ENCODE peak calls at places on chromosomes 4 and X, in five cellular contexts. T is CD8-positive, alpha-beta T cell; B is GM12865; F is thyroid gland; X is heart right ventricle. S is an unnamed sample.

GRCh38 chrX:109373468-109373867 is 108.4 kb downstream of the GUCY2F start:
- DNase-seq in T (no peak), F (no peak), B (no peak), X (no peak), S (no peak)

GRCh38 chr4:17241835-17242234 is 270.1 kb downstream of the QDPR start:
- DNase-seq in T (no peak), B (no peak), X (no peak), F (no peak), S (no peak)

GRCh38 chrX:136812286-136812685 is 31.6 kb upstream of the ARHGEF6 start:
- DNase-seq in F (no peak), X (no peak), B (no peak), T (no peak), S (no peak)

GRCh38 chr4:109673303-109673702 is 29.9 kb downstream of the CASP6 start:
- DNase-seq in T (no peak), B (no peak), X (no peak), F (no peak), S (no peak)

GRCh38 chr4:79852305-79852730 is 220.7 kb downstream of the ANTXR2 start:
- DNase-seq in X (no peak), B (no peak), T (no peak), F (peak), S (no peak)

GRCh38 chrX:8036914-8037313 is 109.7 kb upstream of the PNPLA4 start:
- DNase-seq in X (no peak), T (no peak), F (no peak), B (no peak), S (no peak)

GRCh38 chrX:130120746-130121504 is 10.6 kb upstream of the ELF4 start:
- DNase-seq in F (peak), B (peak), X (peak), T (peak), S (peak)

GRCh38 chr4:37601527-37601926 is 84.6 kb downstream of the RELL1 start:
- DNase-seq in F (no peak), B (no peak), T (no peak), X (no peak), S (no peak)

GRCh38 chrX:120452131-120452530 is 17.0 kb downstream of the LAMP2 start:
- DNase-seq in F (no peak), B (peak), T (no peak), X (no peak), S (no peak)

GRCh38 chrX:118349188-118349587 is 3.3 kb downstream of the WDR44 start:
- DNase-seq in B (no peak), F (no peak), X (no peak), T (no peak), S (no peak)

GRCh38 chr4:153594208-153594607 is 89.9 kb upstream of the TLR2 start:
- DNase-seq in X (no peak), B (no peak), F (no peak), T (no peak), S (no peak)

DNA sequence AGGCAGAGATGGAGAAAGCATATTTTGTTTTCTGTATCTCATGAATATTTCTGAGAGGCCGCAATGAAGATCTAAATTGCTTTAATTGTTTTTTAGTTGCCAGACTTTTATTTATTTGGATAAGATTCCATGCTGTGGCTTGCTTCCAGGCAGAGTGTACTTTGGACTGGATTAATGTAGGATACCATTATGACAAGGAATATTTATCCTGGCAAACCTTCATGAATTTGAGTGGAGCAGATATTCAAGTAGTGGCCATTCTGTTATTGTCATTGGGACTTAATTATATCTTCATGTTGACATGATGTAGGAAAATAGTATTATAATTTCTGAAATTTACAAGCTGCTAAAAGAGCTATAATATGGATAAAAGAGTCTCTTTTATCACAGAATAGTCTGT is 182.9 kb downstream of the C4orf33 start:
- DNase-seq in F (no peak), X (no peak), T (no peak), B (no peak), S (no peak)
- TF ChIP-seq CTCF in F (no peak), X (no peak), T (no peak), B (no peak), S (no peak)

GRCh38 chr4:10143171-10143570 is 26.6 kb upstream of the WDR1 start:
- DNase-seq in T (no peak), X (no peak), F (no peak), B (no peak), S (no peak)

GRCh38 chr4:10144479-10144878 is 27.9 kb upstream of the WDR1 start:
- DNase-seq in T (no peak), B (no peak), F (no peak), X (no peak), S (no peak)

GRCh38 chr4:10139518-10139917 is 22.9 kb upstream of the WDR1 start:
- DNase-seq in F (no peak), B (no peak), T (no peak), X (no peak), S (no peak)

GRCh38 chr4:10144971-10145370 is 28.4 kb upstream of the WDR1 start:
- DNase-seq in T (no peak), B (no peak), F (no peak), X (no peak), S (no peak)

DNA sequence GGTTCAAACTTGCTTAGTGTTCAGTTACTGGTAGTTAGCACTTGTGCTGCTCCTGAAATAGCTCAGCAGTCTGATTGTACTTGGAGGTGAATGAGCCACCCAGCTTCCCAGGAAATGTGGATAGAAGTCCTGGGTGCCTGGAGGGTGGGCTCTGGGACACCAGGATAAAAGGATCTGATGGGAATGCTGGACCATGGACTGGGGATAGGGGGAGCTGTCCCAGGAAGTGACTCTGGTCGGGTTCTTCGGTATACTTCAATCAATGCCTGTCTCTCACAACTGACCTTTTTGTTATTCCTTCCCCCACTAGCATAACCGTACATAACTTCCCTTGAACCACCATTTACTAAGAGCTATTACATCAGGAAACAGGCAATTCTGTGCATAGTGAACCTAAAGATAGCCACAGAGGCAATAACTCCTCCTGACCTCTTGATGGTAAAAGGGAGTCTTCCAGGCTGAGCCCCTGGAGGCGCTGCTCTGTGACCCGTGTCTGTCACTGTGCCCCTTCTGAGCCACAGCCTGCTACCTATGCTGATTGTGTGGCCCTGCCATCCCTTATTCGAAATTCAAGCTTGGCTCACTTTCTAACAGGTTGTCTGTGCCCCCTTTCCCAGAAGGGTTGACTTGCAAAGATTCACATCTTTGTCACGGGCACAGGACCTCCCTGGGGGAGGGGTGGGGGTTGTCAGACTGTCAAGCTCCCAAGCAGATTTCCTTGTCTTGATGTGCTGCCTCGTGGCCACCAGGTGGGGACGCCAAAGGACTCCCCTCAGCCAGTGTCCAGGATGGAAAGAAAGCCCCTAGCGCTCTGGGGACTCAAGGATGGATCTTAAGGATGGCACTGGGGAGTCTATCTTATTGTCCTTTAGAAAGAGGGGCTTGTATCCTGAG is 24.5 kb upstream of the WDR1 start:
- DNase-seq in B (no peak), X (no peak), T (no peak), F (no peak), S (no peak)
- TF ChIP-seq CTCF in B (no peak), X (no peak), T (no peak), F (no peak), S (no peak)

GRCh38 chrX:26915064-26915463 is 548.1 kb downstream of the PPP4R3C start:
- DNase-seq in X (no peak), B (no peak), F (no peak), T (no peak), S (no peak)

GRCh38 chrX:26922278-26922677 is 540.9 kb downstream of the PPP4R3C start:
- DNase-seq in X (no peak), B (no peak), F (no peak), T (no peak), S (no peak)

GRCh38 chrX:26914232-26914631 is 548.9 kb downstream of the PPP4R3C start:
- DNase-seq in T (no peak), F (no peak), X (no peak), B (no peak), S (no peak)

DNA sequence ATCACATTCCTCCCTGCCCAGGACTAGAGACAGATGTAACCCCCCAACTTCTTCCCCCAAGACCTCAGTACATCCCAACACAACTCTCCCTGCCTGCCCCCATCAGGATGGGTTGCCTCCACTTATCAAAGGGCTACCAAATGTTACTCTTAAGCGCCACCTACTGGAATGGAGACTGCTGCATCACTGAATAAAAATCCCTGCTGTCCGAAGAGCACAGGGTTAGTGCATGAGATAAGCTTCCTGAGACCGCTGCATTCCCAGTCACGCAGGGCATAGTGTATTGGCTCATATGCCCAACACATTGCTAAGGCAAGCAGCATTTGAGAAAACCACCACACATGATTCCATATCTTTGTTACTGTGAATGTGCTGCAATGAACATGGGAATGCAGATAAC is 544.5 kb downstream of the PPP4R3C start:
- DNase-seq in F (no peak), T (no peak), X (no peak), B (peak), S (no peak)
- TF ChIP-seq CTCF in F (no peak), T (no peak), X (no peak), B (peak), S (no peak)

DNA sequence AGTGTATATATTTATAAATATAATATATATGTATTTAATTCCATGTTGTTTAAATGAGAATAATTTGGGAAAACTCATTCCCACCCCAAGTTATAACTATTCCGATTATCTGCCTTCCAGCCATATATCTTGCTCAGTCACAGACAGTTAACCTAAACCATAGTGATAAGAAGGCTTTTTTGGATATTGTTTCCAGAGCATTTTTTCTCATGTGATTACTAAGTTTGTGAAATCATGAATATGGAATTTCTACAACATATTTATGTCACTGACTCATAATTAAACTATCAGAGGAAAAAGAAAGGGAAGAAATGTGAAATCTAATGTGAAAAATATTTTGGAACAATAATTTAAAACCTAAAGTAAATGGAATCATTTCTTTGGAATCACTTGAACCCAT is 1163.5 kb upstream of the PABPC4L start:
- DNase-seq in B (no peak), T (no peak), F (no peak), X (no peak), S (no peak)
- TF ChIP-seq CTCF in B (no peak), T (no peak), F (no peak), X (no peak), S (no peak)

GRCh38 chrX:127459784-127460183 is 592.4 kb downstream of the ACTRT1 start:
- DNase-seq in X (no peak), F (no peak), T (no peak), B (no peak), S (no peak)
- TF ChIP-seq CTCF in X (no peak), F (no peak), T (no peak), B (no peak), S (no peak)

GRCh38 chr4:33954759-33955158 is 2289.6 kb downstream of the ARAP2 start:
- DNase-seq in B (no peak), F (no peak), X (no peak), T (no peak), S (no peak)

GRCh38 chr4:33948921-33949320 is 2295.4 kb downstream of the ARAP2 start:
- DNase-seq in T (no peak), B (no peak), X (no peak), F (no peak), S (no peak)
- TF ChIP-seq CTCF in T (no peak), B (no peak), X (no peak), F (no peak), S (no peak)

S was measured in activated B cell treated with CpG ODN at 0.5 μM for 24 hours.